ENCODE peak calls at places on chromosome 13, in ten cellular contexts. One of them, this sample, is unnamed.

GRCh38 chr13:36054041-36054440 is 77.1 kb downstream of the DCLK1 start:
- DNase-seq in IMR-90: no peak
- DNase-seq in astrocyte of the cerebellum: no peak
- DNase-seq in WTC11: no peak
- DNase-seq in body of pancreas: no peak
- DNase-seq in PC-3: no peak
- DNase-seq in mucosa of descending colon: no peak
- DNase-seq in colonic mucosa: no peak
- DNase-seq in fibroblast of lung: no peak
- DNase-seq in breast epithelium: no peak
- DNase-seq in this sample: no peak

GRCh38 chr13:24684600-24684998 is 4.4 kb downstream of the ATP12A start:
- DNase-seq in IMR-90: no peak
- DNase-seq in astrocyte of the cerebellum: peak
- DNase-seq in WTC11: no peak
- DNase-seq in body of pancreas: no peak
- DNase-seq in PC-3: no peak
- DNase-seq in mucosa of descending colon: no peak
- DNase-seq in colonic mucosa: no peak
- DNase-seq in fibroblast of lung: no peak
- DNase-seq in breast epithelium: no peak
- DNase-seq in this sample: no peak

GRCh38 chr13:51781246-51782022 is 22.5 kb downstream of the DHRS12 start:
- DNase-seq in IMR-90: peak
- DNase-seq in astrocyte of the cerebellum: no peak
- DNase-seq in WTC11: peak
- DNase-seq in body of pancreas: peak
- DNase-seq in PC-3: peak
- DNase-seq in mucosa of descending colon: no peak
- DNase-seq in colonic mucosa: no peak
- DNase-seq in fibroblast of lung: no peak
- DNase-seq in breast epithelium: no peak
- DNase-seq in this sample: no peak

GRCh38 chr13:101649490-101650126 is 197.1 kb downstream of the ITGBL1 start:
- DNase-seq in IMR-90: peak
- DNase-seq in astrocyte of the cerebellum: peak
- DNase-seq in WTC11: no peak
- DNase-seq in body of pancreas: no peak
- DNase-seq in PC-3: peak
- DNase-seq in mucosa of descending colon: no peak
- DNase-seq in colonic mucosa: no peak
- DNase-seq in fibroblast of lung: peak
- DNase-seq in breast epithelium: no peak
- DNase-seq in this sample: peak

GRCh38 chr13:42214445-42214844 is 57.5 kb upstream of the AKAP11 start:
- DNase-seq in IMR-90: no peak
- DNase-seq in astrocyte of the cerebellum: no peak
- DNase-seq in WTC11: no peak
- DNase-seq in body of pancreas: no peak
- DNase-seq in PC-3: peak
- DNase-seq in mucosa of descending colon: no peak
- DNase-seq in colonic mucosa: no peak
- DNase-seq in fibroblast of lung: no peak
- DNase-seq in breast epithelium: no peak
- DNase-seq in this sample: no peak

GRCh38 chr13:54750521-54750920 is 1721.9 kb downstream of the OLFM4 start:
- DNase-seq in IMR-90: no peak
- DNase-seq in astrocyte of the cerebellum: no peak
- DNase-seq in WTC11: no peak
- DNase-seq in body of pancreas: peak
- DNase-seq in PC-3: no peak
- DNase-seq in mucosa of descending colon: no peak
- DNase-seq in colonic mucosa: no peak
- DNase-seq in fibroblast of lung: no peak
- DNase-seq in breast epithelium: no peak
- DNase-seq in this sample: no peak

GRCh38 chr13:52345048-52345447 is 60.9 kb downstream of the THSD1 start:
- DNase-seq in IMR-90: peak
- DNase-seq in astrocyte of the cerebellum: no peak
- DNase-seq in WTC11: no peak
- DNase-seq in body of pancreas: no peak
- DNase-seq in PC-3: no peak
- DNase-seq in mucosa of descending colon: no peak
- DNase-seq in colonic mucosa: no peak
- DNase-seq in fibroblast of lung: peak
- DNase-seq in breast epithelium: no peak
- DNase-seq in this sample: no peak

GRCh38 chr13:23673354-23673753 is 103.1 kb downstream of the TNFRSF19 start:
- DNase-seq in IMR-90: peak
- DNase-seq in astrocyte of the cerebellum: peak
- DNase-seq in WTC11: no peak
- DNase-seq in body of pancreas: no peak
- DNase-seq in PC-3: peak
- DNase-seq in mucosa of descending colon: no peak
- DNase-seq in colonic mucosa: no peak
- DNase-seq in fibroblast of lung: peak
- DNase-seq in breast epithelium: no peak
- DNase-seq in this sample: peak

GRCh38 chr13:83019986-83020385 is 862.3 kb downstream of the SLITRK1 start:
- DNase-seq in IMR-90: no peak
- DNase-seq in astrocyte of the cerebellum: no peak
- DNase-seq in WTC11: no peak
- DNase-seq in body of pancreas: no peak
- DNase-seq in PC-3: no peak
- DNase-seq in mucosa of descending colon: no peak
- DNase-seq in colonic mucosa: no peak
- DNase-seq in fibroblast of lung: no peak
- DNase-seq in breast epithelium: no peak
- DNase-seq in this sample: no peak

GRCh38 chr13:73404581-73404980 is 345.8 kb downstream of the KLF5 start:
- DNase-seq in IMR-90: no peak
- DNase-seq in astrocyte of the cerebellum: no peak
- DNase-seq in WTC11: no peak
- DNase-seq in body of pancreas: no peak
- DNase-seq in PC-3: no peak
- DNase-seq in mucosa of descending colon: no peak
- DNase-seq in colonic mucosa: no peak
- DNase-seq in fibroblast of lung: no peak
- DNase-seq in breast epithelium: no peak
- DNase-seq in this sample: no peak

GRCh38 chr13:73399347-73400216 is 340.8 kb downstream of the KLF5 start:
- DNase-seq in IMR-90: no peak
- DNase-seq in astrocyte of the cerebellum: no peak
- DNase-seq in WTC11: no peak
- DNase-seq in body of pancreas: peak
- DNase-seq in PC-3: peak
- DNase-seq in mucosa of descending colon: no peak
- DNase-seq in colonic mucosa: peak
- DNase-seq in fibroblast of lung: no peak
- DNase-seq in breast epithelium: no peak
- DNase-seq in this sample: no peak

GRCh38 chr13:73403362-73404150 is 344.8 kb downstream of the KLF5 start:
- DNase-seq in IMR-90: no peak
- DNase-seq in astrocyte of the cerebellum: no peak
- DNase-seq in WTC11: no peak
- DNase-seq in body of pancreas: no peak
- DNase-seq in PC-3: peak
- DNase-seq in mucosa of descending colon: no peak
- DNase-seq in colonic mucosa: no peak
- DNase-seq in fibroblast of lung: no peak
- DNase-seq in breast epithelium: no peak
- DNase-seq in this sample: no peak

GRCh38 chr13:73397486-73398020 is 338.7 kb downstream of the KLF5 start:
- DNase-seq in IMR-90: no peak
- DNase-seq in astrocyte of the cerebellum: no peak
- DNase-seq in WTC11: no peak
- DNase-seq in body of pancreas: no peak
- DNase-seq in PC-3: no peak
- DNase-seq in mucosa of descending colon: no peak
- DNase-seq in colonic mucosa: peak
- DNase-seq in fibroblast of lung: no peak
- DNase-seq in breast epithelium: no peak
- DNase-seq in this sample: no peak

GRCh38 chr13:73401769-73402168 is 343.0 kb downstream of the KLF5 start:
- DNase-seq in IMR-90: no peak
- DNase-seq in astrocyte of the cerebellum: no peak
- DNase-seq in WTC11: no peak
- DNase-seq in body of pancreas: no peak
- DNase-seq in PC-3: no peak
- DNase-seq in mucosa of descending colon: no peak
- DNase-seq in colonic mucosa: no peak
- DNase-seq in fibroblast of lung: no peak
- DNase-seq in breast epithelium: no peak
- DNase-seq in this sample: no peak
- TF ChIP-seq CTCF in IMR-90: no peak
- TF ChIP-seq CTCF in astrocyte of the cerebellum: no peak
- TF ChIP-seq CTCF in WTC11: no peak
- TF ChIP-seq CTCF in body of pancreas: no peak
- TF ChIP-seq CTCF in PC-3: peak
- TF ChIP-seq CTCF in mucosa of descending colon: no peak
- TF ChIP-seq CTCF in colonic mucosa: no peak
- TF ChIP-seq CTCF in fibroblast of lung: no peak
- TF ChIP-seq CTCF in breast epithelium: no peak
- TF ChIP-seq CTCF in this sample: no peak

GRCh38 chr13:92900455-92900854 is 326.2 kb upstream of the GPC6 start:
- DNase-seq in IMR-90: no peak
- DNase-seq in astrocyte of the cerebellum: no peak
- DNase-seq in WTC11: no peak
- DNase-seq in body of pancreas: no peak
- DNase-seq in PC-3: no peak
- DNase-seq in mucosa of descending colon: no peak
- DNase-seq in colonic mucosa: no peak
- DNase-seq in fibroblast of lung: no peak
- DNase-seq in breast epithelium: no peak
- DNase-seq in this sample: no peak

GRCh38 chr13:92901739-92902138 is 324.9 kb upstream of the GPC6 start:
- DNase-seq in IMR-90: no peak
- DNase-seq in astrocyte of the cerebellum: no peak
- DNase-seq in WTC11: no peak
- DNase-seq in body of pancreas: no peak
- DNase-seq in PC-3: peak
- DNase-seq in mucosa of descending colon: no peak
- DNase-seq in colonic mucosa: no peak
- DNase-seq in fibroblast of lung: no peak
- DNase-seq in breast epithelium: no peak
- DNase-seq in this sample: no peak

GRCh38 chr13:92896842-92897241 is 329.8 kb upstream of the GPC6 start:
- DNase-seq in IMR-90: peak
- DNase-seq in astrocyte of the cerebellum: peak
- DNase-seq in WTC11: no peak
- DNase-seq in body of pancreas: no peak
- DNase-seq in PC-3: peak
- DNase-seq in mucosa of descending colon: no peak
- DNase-seq in colonic mucosa: no peak
- DNase-seq in fibroblast of lung: peak
- DNase-seq in breast epithelium: no peak
- DNase-seq in this sample: no peak
- TF ChIP-seq CTCF in IMR-90: no peak
- TF ChIP-seq CTCF in astrocyte of the cerebellum: peak
- TF ChIP-seq CTCF in WTC11: peak
- TF ChIP-seq CTCF in body of pancreas: no peak
- TF ChIP-seq CTCF in PC-3: peak
- TF ChIP-seq CTCF in mucosa of descending colon: no peak
- TF ChIP-seq CTCF in colonic mucosa: no peak
- TF ChIP-seq CTCF in fibroblast of lung: no peak
- TF ChIP-seq CTCF in breast epithelium: no peak
- TF ChIP-seq CTCF in this sample: no peak

DNA sequence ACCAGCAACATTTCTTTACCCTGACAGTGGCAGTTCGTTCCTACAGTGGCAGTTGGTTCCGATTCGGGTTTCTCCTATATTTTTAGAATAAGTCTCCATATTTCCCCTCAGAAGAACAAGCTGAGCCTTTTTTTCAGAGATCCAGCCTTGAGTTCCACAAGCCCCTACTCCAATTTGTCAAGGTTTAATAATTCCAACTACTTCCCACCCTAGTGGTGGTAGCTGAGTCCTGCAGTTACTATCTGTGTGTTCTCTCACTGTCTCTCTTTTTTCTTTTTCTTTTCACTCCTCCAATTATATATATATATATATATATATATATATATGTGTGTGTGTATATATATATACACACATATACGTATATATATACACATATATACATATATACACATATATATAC is 1347.3 kb downstream of the PCDH9 start:
- DNase-seq in IMR-90: no peak
- DNase-seq in astrocyte of the cerebellum: no peak
- DNase-seq in WTC11: peak
- DNase-seq in body of pancreas: no peak
- DNase-seq in PC-3: no peak
- DNase-seq in mucosa of descending colon: no peak
- DNase-seq in colonic mucosa: no peak
- DNase-seq in fibroblast of lung: no peak
- DNase-seq in breast epithelium: no peak
- DNase-seq in this sample: no peak
- TF ChIP-seq CTCF in IMR-90: no peak
- TF ChIP-seq CTCF in astrocyte of the cerebellum: no peak
- TF ChIP-seq CTCF in WTC11: no peak
- TF ChIP-seq CTCF in body of pancreas: no peak
- TF ChIP-seq CTCF in PC-3: no peak
- TF ChIP-seq CTCF in mucosa of descending colon: no peak
- TF ChIP-seq CTCF in colonic mucosa: no peak
- TF ChIP-seq CTCF in fibroblast of lung: no peak
- TF ChIP-seq CTCF in breast epithelium: no peak
- TF ChIP-seq CTCF in this sample: no peak

GRCh38 chr13:97266328-97266727 is 44.2 kb downstream of the MBNL2 start:
- DNase-seq in IMR-90: no peak
- DNase-seq in astrocyte of the cerebellum: no peak
- DNase-seq in WTC11: peak
- DNase-seq in body of pancreas: no peak
- DNase-seq in PC-3: no peak
- DNase-seq in mucosa of descending colon: no peak
- DNase-seq in colonic mucosa: no peak
- DNase-seq in fibroblast of lung: no peak
- DNase-seq in breast epithelium: no peak
- DNase-seq in this sample: no peak

GRCh38 chr13:97266734-97267417 is 44.7 kb downstream of the MBNL2 start:
- DNase-seq in IMR-90: no peak
- DNase-seq in astrocyte of the cerebellum: no peak
- DNase-seq in WTC11: no peak
- DNase-seq in body of pancreas: no peak
- DNase-seq in PC-3: no peak
- DNase-seq in mucosa of descending colon: no peak
- DNase-seq in colonic mucosa: no peak
- DNase-seq in fibroblast of lung: no peak
- DNase-seq in breast epithelium: no peak
- DNase-seq in this sample: no peak

GRCh38 chr13:97269603-97270002 is 47.5 kb downstream of the MBNL2 start:
- DNase-seq in IMR-90: no peak
- DNase-seq in astrocyte of the cerebellum: no peak
- DNase-seq in WTC11: no peak
- DNase-seq in body of pancreas: no peak
- DNase-seq in PC-3: no peak
- DNase-seq in mucosa of descending colon: no peak
- DNase-seq in colonic mucosa: no peak
- DNase-seq in fibroblast of lung: no peak
- DNase-seq in breast epithelium: no peak
- DNase-seq in this sample: no peak

GRCh38 chr13:97267418-97268059 is 45.4 kb downstream of the MBNL2 start:
- DNase-seq in IMR-90: no peak
- DNase-seq in astrocyte of the cerebellum: no peak
- DNase-seq in WTC11: peak
- DNase-seq in body of pancreas: no peak
- DNase-seq in PC-3: no peak
- DNase-seq in mucosa of descending colon: no peak
- DNase-seq in colonic mucosa: no peak
- DNase-seq in fibroblast of lung: no peak
- DNase-seq in breast epithelium: peak
- DNase-seq in this sample: no peak

GRCh38 chr13:97268772-97269171 is 46.6 kb downstream of the MBNL2 start:
- DNase-seq in IMR-90: no peak
- DNase-seq in astrocyte of the cerebellum: no peak
- DNase-seq in WTC11: peak
- DNase-seq in body of pancreas: no peak
- DNase-seq in PC-3: no peak
- DNase-seq in mucosa of descending colon: no peak
- DNase-seq in colonic mucosa: no peak
- DNase-seq in fibroblast of lung: no peak
- DNase-seq in breast epithelium: no peak
- DNase-seq in this sample: no peak
- TF ChIP-seq CTCF in IMR-90: peak
- TF ChIP-seq CTCF in astrocyte of the cerebellum: peak
- TF ChIP-seq CTCF in WTC11: no peak
- TF ChIP-seq CTCF in body of pancreas: no peak
- TF ChIP-seq CTCF in PC-3: no peak
- TF ChIP-seq CTCF in mucosa of descending colon: no peak
- TF ChIP-seq CTCF in colonic mucosa: no peak
- TF ChIP-seq CTCF in fibroblast of lung: no peak
- TF ChIP-seq CTCF in breast epithelium: no peak
- TF ChIP-seq CTCF in this sample: no peak

This sample was measured in kidney epithelial cell.